ENCODE peak calls at places on chromosomes 16 and 17, in six cellular contexts. W is bronchial epithelial cell; E is RWPE1; T is fibroblast of pulmonary artery; O is neural progenitor cell; I is CD8-positive, alpha-beta T cell. L is an unnamed sample.

GRCh38 chr17:58335779-58336455 is 7.3 kb upstream of the TSPOAP1 start:
- DNase-seq in T (no peak), E (no peak), O (no peak), W (no peak), I (no peak), L (no peak)

GRCh38 chr17:40561871-40562611 is 3.2 kb downstream of the CCR7 start:
- DNase-seq in O (no peak), T (no peak), W (no peak), E (no peak), I (no peak), L (no peak)

GRCh38 chr16:4940719-4941118 is 3.8 kb upstream of the PPL start:
- DNase-seq in I (no peak), O (no peak), W (no peak), E (no peak), T (no peak), L (no peak)

GRCh38 chr17:76384987-76385891 is 830 bp downstream of the SPHK1 start:
- DNase-seq in W (peak), I (no peak), E (peak), O (peak), T (peak), L (peak)

GRCh38 chr16:30006095-30006473 is 4.7 kb downstream of the DOC2A start:
- DNase-seq in I (no peak), O (no peak), E (no peak), W (no peak), T (no peak), L (no peak)

GRCh38 chr17:2051388-2052237 is 3.3 kb upstream of the HIC1 start:
- DNase-seq in W (no peak), T (no peak), O (no peak), I (no peak), E (no peak), L (no peak)

GRCh38 chr16:57576429-57576870 is 34.0 kb downstream of the ADGRG5 start:
- DNase-seq in T (peak), O (peak), E (peak), W (peak), I (peak), L (peak)

GRCh38 chr17:19304751-19305150 is 57.8 kb downstream of the B9D1 start:
- DNase-seq in I (no peak), T (no peak), E (no peak), W (no peak), O (no peak), L (no peak)

GRCh38 chr17:65576939-65577338 is 15.5 kb upstream of the AXIN2 start:
- DNase-seq in T (no peak), O (peak), E (no peak), I (no peak), W (no peak), L (no peak)

GRCh38 chr17:81513669-81514484 is 1.3 kb upstream of the ACTG1 start:
- DNase-seq in I (no peak), W (peak), E (peak), O (peak), T (peak), L (peak)

GRCh38 chr17:2481760-2482159 is 29.9 kb downstream of the METTL16 start:
- DNase-seq in W (no peak), I (no peak), O (peak), T (no peak), E (no peak), L (no peak)

GRCh38 chr16:63907251-63907650 is 1214.6 kb downstream of the CDH11 start:
- DNase-seq in W (no peak), I (no peak), T (no peak), E (no peak), O (no peak), L (no peak)

GRCh38 chr16:69477546-69477945 is 53.1 kb downstream of the CYB5B start:
- DNase-seq in T (peak), W (no peak), I (no peak), O (no peak), E (no peak), L (no peak)

GRCh38 chr16:66358231-66358630 is 8.3 kb upstream of the CDH5 start:
- DNase-seq in O (no peak), I (no peak), E (peak), W (peak), T (no peak), L (no peak)

GRCh38 chr16:88684569-88685155 is 1.6 kb downstream of the SNAI3 start:
- DNase-seq in W (no peak), T (no peak), I (no peak), E (no peak), O (no peak), L (no peak)

GRCh38 chr16:53948326-53948725 is 244.4 kb downstream of the FTO start:
- DNase-seq in W (no peak), O (no peak), T (no peak), E (no peak), I (no peak), L (no peak)

GRCh38 chr17:49935526-49936210 is 33.3 kb upstream of the DLX4 start:
- DNase-seq in E (no peak), T (no peak), O (no peak), I (no peak), W (no peak), L (no peak)

GRCh38 chr16:55494994-55495421 is 13.9 kb upstream of the LPCAT2 start:
- DNase-seq in T (peak), I (no peak), E (peak), O (peak), W (peak), L (peak)

GRCh38 chr17:83069931-83070374 is 9.5 kb upstream of the METRNL start:
- DNase-seq in W (no peak), T (no peak), I (no peak), E (no peak), O (peak), L (no peak)

GRCh38 chr16:2786061-2786825 is 1.1 kb downstream of the PRSS33 start:
- DNase-seq in T (no peak), I (no peak), O (no peak), E (no peak), W (no peak), L (no peak)

GRCh38 chr17:62727916-62728672 is 80.0 kb downstream of the MARCHF10 start:
- DNase-seq in O (no peak), E (no peak), W (no peak), I (no peak), T (no peak), L (no peak)

GRCh38 chr17:38509772-38510423 is 81.6 kb downstream of the ARHGAP23 start:
- DNase-seq in O (no peak), W (no peak), E (no peak), T (peak), I (no peak), L (no peak)

GRCh38 chr17:40921026-40921425 is 16.4 kb downstream of the KRT23 start:
- DNase-seq in I (no peak), O (no peak), T (no peak), W (no peak), E (no peak), L (no peak)

GRCh38 chr17:58565389-58566311 is 51.2 kb upstream of the MTMR4 start:
- DNase-seq in E (peak), T (no peak), I (no peak), O (no peak), W (peak), L (no peak)

GRCh38 chr16:53281280-53281679 is 153.0 kb upstream of the RBL2 start:
- DNase-seq in I (no peak), O (no peak), E (no peak), W (no peak), T (no peak), L (no peak)

GRCh38 chr17:17582372-17582771 is 9.1 kb downstream of the PEMT start:
- DNase-seq in I (no peak), O (no peak), W (no peak), T (no peak), E (no peak), L (no peak)

GRCh38 chr16:11759163-11759834 is 16.6 kb upstream of the TXNDC11 start:
- DNase-seq in W (peak), T (no peak), I (no peak), O (no peak), E (no peak), L (no peak)

GRCh38 chr17:82614095-82614631 is 34.1 kb downstream of the WDR45B start:
- DNase-seq in I (no peak), E (no peak), O (no peak), W (no peak), T (no peak), L (no peak)

GRCh38 chr17:33233855-33234228 is 59.3 kb downstream of the ASIC2 start:
- DNase-seq in E (no peak), W (no peak), T (no peak), I (no peak), O (no peak), L (no peak)

GRCh38 chr17:50593321-50593720 is 32.8 kb downstream of the CACNA1G start:
- DNase-seq in O (peak), E (no peak), T (no peak), I (no peak), W (no peak), L (no peak)

GRCh38 chr16:77564791-77565390 is 130.1 kb upstream of the ADAMTS18 start:
- DNase-seq in T (peak), W (no peak), E (no peak), I (no peak), O (no peak), L (no peak)

GRCh38 chr16:70740919-70741778 is 55.3 kb upstream of the MTSS2 start:
- DNase-seq in O (no peak), T (peak), E (no peak), W (no peak), I (no peak), L (no peak)

GRCh38 chr17:15092762-15093161 is 172.4 kb downstream of the PMP22 start:
- DNase-seq in T (peak), E (peak), O (no peak), I (no peak), W (peak), L (peak)

GRCh38 chr16:70653809-70654771 is 7.7 kb downstream of the IL34 start:
- DNase-seq in T (peak), I (peak), E (peak), W (peak), O (peak), L (peak)

GRCh38 chr16:68359398-68360191 is 48.8 kb downstream of the PRMT7 start:
- DNase-seq in I (no peak), W (no peak), O (no peak), T (no peak), E (no peak), L (no peak)

GRCh38 chr16:86812363-86812970 is 234.1 kb downstream of the FOXL1 start:
- DNase-seq in W (no peak), E (no peak), O (no peak), I (no peak), T (no peak), L (no peak)

GRCh38 chr16:2487903-2488531 is 13.1 kb downstream of the TBC1D24 start:
- DNase-seq in W (no peak), O (no peak), I (no peak), E (no peak), T (no peak), L (no peak)

GRCh38 chr16:85577899-85578598 is 35.1 kb upstream of the GSE1 start:
- DNase-seq in I (no peak), T (no peak), E (no peak), W (no peak), O (peak), L (no peak)

GRCh38 chr16:71904239-71904638 is 8.9 kb downstream of the IST1 start:
- DNase-seq in W (no peak), T (no peak), O (no peak), E (no peak), I (no peak), L (no peak)

GRCh38 chr17:13518271-13519000 is 83.3 kb downstream of the HS3ST3A1 start:
- DNase-seq in E (no peak), O (no peak), T (no peak), W (no peak), I (no peak), L (no peak)

GRCh38 chr17:13509561-13509960 is 92.2 kb downstream of the HS3ST3A1 start:
- DNase-seq in I (no peak), E (no peak), W (no peak), T (peak), O (peak), L (no peak)

GRCh38 chr17:13510062-13510461 is 91.7 kb downstream of the HS3ST3A1 start:
- DNase-seq in W (no peak), O (peak), E (no peak), T (peak), I (no peak), L (no peak)

GRCh38 chr17:13508916-13509315 is 92.8 kb downstream of the HS3ST3A1 start:
- DNase-seq in I (no peak), W (no peak), O (no peak), T (peak), E (no peak), L (peak)

DNA sequence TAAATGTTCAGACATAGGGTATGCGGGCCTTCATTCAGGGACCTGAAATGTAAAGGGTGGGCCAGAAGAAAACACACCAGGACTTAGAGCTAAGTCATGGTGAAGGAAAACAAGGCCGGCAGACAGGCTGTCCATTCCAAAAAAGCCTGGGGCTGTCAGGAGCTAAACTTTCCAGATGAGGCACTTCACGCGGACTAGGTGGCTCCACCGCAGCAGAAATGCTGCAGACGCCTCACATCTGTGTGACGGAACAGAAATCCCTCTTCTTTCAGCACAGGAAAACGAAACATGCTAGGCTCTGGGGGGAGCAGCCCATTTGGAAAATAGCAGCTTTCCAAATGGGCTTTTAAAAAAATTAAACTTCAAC is 88.7 kb downstream of the HS3ST3A1 start:
- DNase-seq in W (no peak), E (no peak), I (no peak), O (no peak), T (peak), L (no peak)
- TF ChIP-seq CTCF in W (no peak), E (no peak), I (no peak), O (no peak), T (no peak), L (no peak)

GRCh38 chr16:22198547-22199293 is 7.4 kb upstream of the EEF2K start:
- DNase-seq in W (no peak), T (no peak), I (no peak), E (no peak), O (no peak), L (peak)
- TF ChIP-seq CTCF in W (no peak), T (no peak), I (no peak), E (peak), O (no peak), L (no peak)

GRCh38 chr17:79572136-79572915 is 38.5 kb downstream of the RBFOX3 start:
- DNase-seq in T (no peak), W (no peak), I (no peak), O (peak), E (no peak), L (no peak)
- TF ChIP-seq CTCF in T (no peak), W (no peak), I (no peak), O (no peak), E (no peak), L (no peak)

DNA sequence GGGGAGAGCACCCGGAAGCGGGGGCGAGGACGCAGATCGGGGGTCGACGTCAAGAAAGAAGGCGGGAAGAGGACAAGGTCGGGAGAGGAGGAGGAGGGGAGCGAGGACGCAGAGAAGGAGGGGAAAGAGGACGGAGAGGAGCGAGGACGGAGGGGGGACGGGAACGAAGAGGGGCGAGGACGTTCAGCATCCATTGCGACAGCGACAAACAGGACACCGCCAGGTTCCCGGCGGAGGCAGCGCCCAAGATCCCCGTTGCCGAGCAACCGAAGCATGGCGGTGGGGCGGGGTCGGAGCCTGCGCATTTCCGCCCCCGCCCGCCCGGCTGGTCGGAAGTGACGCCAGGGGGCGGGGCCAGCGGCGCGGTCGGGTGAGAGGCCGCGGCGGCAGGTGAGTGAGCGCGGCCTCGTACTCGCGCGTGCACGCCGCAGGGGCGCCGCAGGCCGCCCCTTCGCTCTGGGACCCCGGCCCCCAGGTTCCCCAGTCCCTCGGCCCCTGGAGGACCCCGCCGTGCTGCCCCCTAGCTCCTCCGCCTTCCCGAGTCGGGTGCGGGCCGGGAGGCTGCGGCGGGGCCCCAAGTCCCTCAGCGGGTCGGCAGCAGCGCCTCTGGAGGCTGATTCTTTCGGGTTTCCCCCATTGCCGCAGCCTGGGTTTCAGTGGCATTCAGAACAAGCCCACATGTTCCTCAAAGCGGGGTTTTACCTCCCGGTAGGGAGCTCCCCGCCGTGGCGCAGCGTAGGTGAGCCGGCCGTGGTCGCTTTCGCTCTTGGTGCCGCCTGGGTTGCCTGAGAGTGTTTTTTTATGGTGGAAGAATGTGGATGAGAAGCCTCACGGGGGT is at the start of gene FAM234A:
- DNase-seq in T (peak), E (peak), O (peak), I (peak), W (peak), L (peak)
- TF ChIP-seq CTCF in T (peak), E (peak), O (peak), I (peak), W (peak), L (peak)

GRCh38 chr16:22120440-22120839 is 28.1 kb downstream of the VWA3A start:
- DNase-seq in T (no peak), I (no peak), W (no peak), E (no peak), O (no peak), L (no peak)

GRCh38 chr16:22123759-22124490 is 31.6 kb downstream of the VWA3A start:
- DNase-seq in O (no peak), E (no peak), T (no peak), I (no peak), W (no peak), L (no peak)

GRCh38 chr16:22124583-22125284 is 32.4 kb downstream of the VWA3A start:
- DNase-seq in E (no peak), W (no peak), I (no peak), T (no peak), O (no peak), L (no peak)

GRCh38 chr16:22122239-22122638 is 29.9 kb downstream of the VWA3A start:
- DNase-seq in O (no peak), W (no peak), E (no peak), I (no peak), T (no peak), L (no peak)

DNA sequence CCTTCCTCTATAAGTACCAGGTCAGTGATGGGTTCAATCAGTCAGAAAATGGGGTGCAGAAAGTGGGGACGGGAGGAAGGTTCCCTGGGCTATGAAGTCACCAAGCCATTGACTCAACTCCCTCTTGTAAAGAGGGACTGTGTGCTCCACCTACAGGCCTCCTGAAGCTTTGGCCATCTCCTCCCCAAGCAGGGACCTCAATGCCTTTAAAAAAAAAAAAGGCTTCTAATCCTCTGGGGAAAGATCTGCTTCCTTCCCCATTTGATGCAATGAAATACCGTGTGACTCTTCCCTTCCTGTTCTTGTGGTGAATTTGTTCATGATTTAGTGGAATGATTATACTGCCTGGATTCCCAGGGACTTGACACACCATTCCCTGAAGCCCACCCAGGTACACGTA is 30.8 kb downstream of the VWA3A start:
- DNase-seq in T (peak), W (peak), E (no peak), O (peak), I (no peak), L (peak)
- TF ChIP-seq CTCF in T (no peak), W (peak), E (no peak), O (peak), I (no peak), L (no peak)

DNA sequence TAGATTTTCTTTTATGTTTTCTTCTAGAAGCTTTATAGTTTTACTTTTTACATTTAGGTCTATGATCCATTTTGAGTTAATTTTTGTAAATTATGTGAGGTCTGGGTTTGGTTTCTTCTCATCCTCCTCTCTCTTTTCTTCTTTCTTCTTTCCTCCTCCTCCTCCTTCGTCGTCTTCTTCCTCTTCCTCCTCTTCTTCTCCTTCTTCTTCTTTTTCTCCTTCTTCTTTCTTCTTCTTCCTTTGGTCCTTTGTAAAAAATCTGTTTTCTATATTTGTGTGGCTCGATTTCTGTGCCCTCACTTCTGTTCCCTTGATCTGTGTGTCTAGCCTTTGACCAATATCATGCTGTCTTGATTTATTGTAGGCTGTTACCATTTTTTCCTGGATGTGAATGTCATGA is 5.0 kb upstream of the SLC25A35 start:
- DNase-seq in T (no peak), W (no peak), O (no peak), I (no peak), E (no peak), L (no peak)
- TF ChIP-seq CTCF in T (no peak), W (no peak), O (no peak), I (no peak), E (no peak), L (no peak)